ENCODE peak calls at places on chromosome 22, in six cellular contexts. I, Z, M, V, O and U are unnamed samples.

GRCh38 chr22:32628626-32629587 is 154.3 kb downstream of the FBXO7 start:
- DNase-seq in I (peak; percentile 53), V (no peak), Z (no peak), O (peak; percentile 76), M (peak; percentile 29), U (no peak)

GRCh38 chr22:26949193-26949592 is 291.8 kb downstream of the MIAT start:
- DNase-seq in O (no peak), M (no peak), I (peak; percentile 32), Z (no peak), V (no peak), U (no peak)

GRCh38 chr22:49738006-49738405 is 89.7 kb downstream of the BRD1 start:
- DNase-seq in Z (no peak), O (no peak), M (no peak), I (no peak), V (no peak), U (no peak)

GRCh38 chr22:47361247-47361646 is 598.8 kb downstream of the TBC1D22A start:
- DNase-seq in O (no peak), Z (no peak), M (no peak), V (no peak), I (no peak), U (no peak)

GRCh38 chr22:21766933-21767462 is 31.4 kb upstream of the YPEL1 start:
- DNase-seq in V (no peak), I (no peak), O (no peak), M (no peak), Z (no peak), U (no peak)

GRCh38 chr22:17767236-17768065 is 6.8 kb downstream of the BID start:
- DNase-seq in O (no peak), V (no peak), M (no peak), I (no peak), Z (no peak), U (no peak)

GRCh38 chr22:30202531-30203006 is 44.0 kb downstream of the LIF start:
- DNase-seq in V (no peak), M (no peak), Z (peak; percentile 33), I (peak; percentile 92), O (peak; percentile 31), U (no peak)

GRCh38 chr22:49936018-49936972 is 17.9 kb downstream of the CRELD2 start:
- DNase-seq in O (no peak), Z (peak; percentile 92), I (peak; percentile 92), V (peak; percentile 81), M (peak; percentile 87), U (no peak)

GRCh38 chr22:35746248-35746647 is 28.6 kb downstream of the APOL5 start:
- DNase-seq in M (no peak), Z (no peak), I (no peak), O (no peak), V (peak; percentile 53), U (no peak)

GRCh38 chr22:50737728-50738648 is at the start of gene ACR:
- DNase-seq in O (no peak), V (no peak), I (no peak), M (no peak), Z (no peak), U (no peak)

GRCh38 chr22:30857103-30857502 is 111.5 kb downstream of the MORC2 start:
- DNase-seq in O (no peak), I (no peak), Z (no peak), V (no peak), M (no peak), U (no peak)

GRCh38 chr22:41398921-41399320 is 17.2 kb downstream of the TEF start:
- DNase-seq in O (no peak), Z (no peak), M (no peak), I (no peak), V (no peak), U (no peak)

GRCh38 chr22:49372530-49373288 is 455.0 kb downstream of the BRD1 start:
- DNase-seq in M (no peak), V (peak; percentile 30), Z (no peak), I (no peak), O (no peak), U (no peak)

GRCh38 chr22:27299181-27300085 is 502.1 kb downstream of the MN1 start:
- DNase-seq in I (no peak), M (no peak), O (no peak), Z (no peak), V (no peak), U (no peak)

GRCh38 chr22:36423461-36424404 is 36.0 kb upstream of the MYH9 start:
- DNase-seq in Z (no peak), M (no peak), V (no peak), O (no peak), I (no peak), U (no peak)

GRCh38 chr22:43099095-43099494 is 9.9 kb upstream of the TTLL1 start:
- DNase-seq in I (no peak), M (no peak), Z (no peak), O (no peak), V (no peak), U (no peak)

GRCh38 chr22:21824439-21824912 is 43.0 kb downstream of the MAPK1 start:
- DNase-seq in V (no peak), O (no peak), M (no peak), I (no peak), Z (no peak), U (no peak)

GRCh38 chr22:47203554-47203991 is 441.1 kb downstream of the TBC1D22A start:
- DNase-seq in Z (no peak), O (no peak), I (no peak), V (no peak), M (no peak), U (no peak)

GRCh38 chr22:24367841-24368240 is 59.6 kb upstream of the ADORA2A start:
- DNase-seq in V (no peak), I (peak; percentile 66), O (no peak), M (no peak), Z (no peak), U (no peak)

GRCh38 chr22:43624144-43624998 is 187.7 kb downstream of the EFCAB6 start:
- DNase-seq in V (no peak), Z (no peak), M (no peak), O (no peak), I (no peak), U (no peak)

DNA sequence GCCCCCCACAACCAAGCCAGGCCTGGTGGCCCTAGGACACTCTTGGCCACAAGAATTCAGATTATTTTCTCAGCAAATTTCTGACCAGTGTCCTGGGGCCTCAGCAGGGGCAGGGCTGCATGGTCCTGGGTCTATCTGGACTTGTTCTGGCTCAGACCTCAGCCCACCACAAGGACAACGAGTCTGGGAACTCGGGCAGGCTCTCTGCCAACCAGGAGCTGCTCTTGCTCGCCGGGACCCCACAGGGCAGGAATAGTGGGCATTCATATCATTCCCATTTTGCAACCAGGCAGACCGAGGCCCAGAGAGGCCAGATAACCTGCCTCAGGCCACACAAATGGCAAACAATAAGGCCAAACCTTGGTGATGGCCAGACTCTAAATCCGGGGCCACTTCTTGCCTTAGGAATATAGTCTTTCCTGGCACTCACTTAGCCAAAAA is 75.4 kb upstream of the WNT7B start:
- DNase-seq in I (no peak), M (no peak), V (peak; percentile 10), O (no peak), Z (no peak), U (no peak)
- H3K4me3 ChIP-seq in I (peak overlapping the region; percentile 77), M (peak overlapping the region; percentile 73), V (peak overlapping the region; percentile 69), O (peak overlapping the region; percentile 66), Z (peak overlapping the region; percentile 84), U (peak overlapping the region; percentile 77)

DNA sequence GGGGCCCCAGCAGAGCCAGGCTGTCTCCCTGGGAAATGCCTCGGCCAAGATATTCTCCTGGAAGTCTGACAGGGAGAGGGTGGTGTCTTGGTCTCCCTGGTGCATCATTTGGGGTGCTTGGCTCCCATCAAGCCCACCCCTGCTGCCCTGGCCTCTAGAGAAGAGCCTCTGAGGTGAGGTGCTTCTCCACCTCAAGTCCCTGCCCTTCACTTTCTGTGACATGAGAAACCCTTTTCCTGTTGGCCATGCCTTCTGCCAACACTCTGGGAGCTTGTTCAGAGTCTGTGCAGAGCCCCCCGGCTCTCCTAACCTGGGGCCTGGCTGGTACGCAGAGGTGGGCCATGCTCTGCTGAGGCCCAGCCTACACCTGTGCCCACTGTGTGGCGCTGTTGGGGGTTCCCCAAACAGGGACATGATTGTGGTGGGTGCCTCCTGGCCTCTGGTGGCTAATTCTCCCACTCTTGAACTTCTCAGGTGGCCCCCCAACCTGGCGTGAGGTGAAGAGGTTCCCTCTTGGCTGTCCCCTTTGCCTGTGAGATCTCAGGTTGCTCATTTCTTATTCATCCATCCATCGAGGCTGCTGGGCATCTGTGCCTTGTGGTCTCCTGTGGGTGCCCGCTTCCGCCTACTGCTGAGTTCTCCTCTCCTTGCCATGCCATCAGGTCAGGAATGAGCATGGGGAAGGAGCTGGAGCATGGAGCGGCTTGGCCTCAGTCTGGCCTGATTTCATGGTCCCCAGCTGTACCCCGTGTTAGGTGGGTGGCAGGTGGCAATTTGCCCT is 19.2 kb upstream of the DGCR8 start:
- DNase-seq in O (no peak), V (no peak), Z (no peak), I (no peak), M (no peak), U (no peak)
- TF ChIP-seq CTCF in O (no peak), V (no peak), Z (no peak), I (no peak), M (peak; percentile 10), U (no peak)

GRCh38 chr22:23154461-23154860 is 9.2 kb downstream of the RAB36 start:
- DNase-seq in M (no peak), Z (no peak), V (no peak), O (no peak), I (no peak), U (no peak)

GRCh38 chr22:23151827-23152226 is 6.5 kb downstream of the RAB36 start:
- DNase-seq in I (no peak), M (no peak), Z (no peak), O (no peak), V (no peak), U (no peak)

GRCh38 chr22:23153994-23154393 is 8.7 kb downstream of the RAB36 start:
- DNase-seq in I (no peak), M (no peak), V (no peak), Z (no peak), O (no peak), U (no peak)

GRCh38 chr22:23150762-23151161 is 5.5 kb downstream of the RAB36 start:
- DNase-seq in Z (no peak), M (no peak), I (no peak), V (no peak), O (no peak), U (no peak)

DNA sequence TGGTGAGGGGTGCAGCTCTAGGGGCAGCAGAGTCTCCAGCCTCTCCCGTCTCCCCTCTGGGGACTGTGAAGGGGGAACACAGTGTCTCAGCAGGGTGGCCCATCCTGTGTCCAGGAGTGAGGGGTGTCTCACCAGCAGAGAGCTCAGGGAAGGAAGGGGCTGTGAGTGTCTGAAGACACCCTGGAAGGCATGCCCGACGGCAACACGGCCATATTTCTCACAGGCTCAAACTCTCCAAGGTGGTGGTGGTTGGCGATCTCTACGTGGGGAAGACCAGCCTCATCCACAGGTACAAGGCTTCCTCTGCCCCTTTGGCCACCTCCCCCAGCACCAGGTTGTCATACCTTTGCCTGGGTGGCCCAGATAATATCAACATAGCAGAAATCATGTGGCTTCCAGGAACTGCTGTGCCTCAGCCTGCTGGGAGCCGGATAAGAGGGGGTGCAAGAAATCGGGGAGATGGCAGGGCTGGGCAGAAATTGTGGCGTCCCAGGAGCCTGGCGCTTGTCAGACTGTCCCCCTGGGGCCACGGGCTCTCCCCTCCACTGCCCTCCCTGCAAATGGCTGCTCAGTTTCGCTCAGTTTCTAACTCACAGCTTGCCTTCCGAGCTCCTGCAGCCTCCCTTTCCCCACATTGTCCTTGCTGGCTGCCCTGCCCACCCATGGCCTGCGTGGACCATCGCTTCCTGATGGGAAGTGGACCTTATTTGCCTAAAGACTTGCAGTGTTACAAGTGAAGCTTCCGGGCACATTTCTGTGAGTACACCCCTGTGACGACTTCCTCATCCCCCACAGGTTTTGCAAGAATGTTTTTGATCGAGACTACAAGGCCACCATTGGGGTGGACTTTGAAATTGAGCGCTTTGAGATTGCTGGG is 7.2 kb downstream of the RAB36 start:
- DNase-seq in I (no peak), V (no peak), M (no peak), O (no peak), Z (no peak), U (no peak)
- H3K4me3 ChIP-seq in I (no peak overlapping the region), V (no peak overlapping the region), M (no peak overlapping the region), O (no peak overlapping the region), Z (no peak overlapping the region), U (no peak overlapping the region)

GRCh38 chr22:39943366-39943765 is 16.8 kb upstream of the TMA7B start:
- DNase-seq in O (no peak), I (no peak), V (peak; percentile 30), Z (no peak), M (no peak), U (no peak)
- TF ChIP-seq CTCF in O (no peak), I (no peak), V (peak; percentile 29), Z (no peak), M (no peak), U (no peak)